ENCODE peak calls at places on chromosomes 11 and 22, in seven cellular contexts. L, J, Z, E, V, R and O are unnamed samples.

GRCh38 chr11:121318848-121319834 is 26.6 kb downstream of the SC5D start:
- DNase-seq in J (no peak), R (peak), L (no peak), V (no peak), Z (no peak), E (peak), O (peak)

GRCh38 chr11:36060926-36061325 is 117.1 kb downstream of the LDLRAD3 start:
- DNase-seq in J (no peak), L (peak), V (no peak), Z (peak), E (no peak), R (no peak), O (no peak)

GRCh38 chr11:100562102-100562501 is 125.0 kb upstream of the ARHGAP42 start:
- DNase-seq in V (no peak), J (no peak), Z (no peak), L (no peak), R (peak), E (no peak), O (no peak)

GRCh38 chr11:12721816-12722604 is 47.8 kb downstream of the TEAD1 start:
- DNase-seq in R (no peak), V (no peak), J (no peak), L (no peak), Z (no peak), E (peak), O (no peak)

GRCh38 chr11:36222755-36223635 is 66.2 kb downstream of the COMMD9 start:
- DNase-seq in L (no peak), J (no peak), V (no peak), R (no peak), Z (peak), E (no peak), O (no peak)

GRCh38 chr22:17719911-17720310 is 54.4 kb downstream of the BID start:
- DNase-seq in V (no peak), E (no peak), R (no peak), J (no peak), Z (no peak), L (no peak), O (no peak)

GRCh38 chr22:40413873-40414272 is 43.5 kb downstream of the SGSM3 start:
- DNase-seq in R (no peak), V (no peak), J (no peak), L (no peak), Z (peak), E (no peak), O (no peak)

GRCh38 chr22:49266561-49267519 is 560.8 kb downstream of the BRD1 start:
- DNase-seq in V (no peak), R (no peak), E (peak), Z (no peak), J (peak), L (no peak), O (no peak)

GRCh38 chr22:46358766-46359165 is 23.3 kb downstream of the TRMU start:
- DNase-seq in Z (no peak), V (no peak), E (no peak), R (no peak), J (no peak), L (peak), O (no peak)

GRCh38 chr11:68090706-68091105 is 30.5 kb downstream of the CHKA start:
- DNase-seq in V (no peak), Z (no peak), E (no peak), J (no peak), L (no peak), R (no peak), O (no peak)

GRCh38 chr22:20749453-20749852 is 24.5 kb upstream of the SERPIND1 start:
- DNase-seq in Z (peak), V (no peak), R (no peak), J (no peak), L (no peak), E (no peak), O (no peak)

GRCh38 chr22:38924197-38924952 is 33.0 kb upstream of the APOBEC3A start:
- DNase-seq in R (peak), J (peak), E (no peak), Z (peak), L (peak), V (peak), O (peak)

GRCh38 chr11:124839972-124840621 is 25.1 kb upstream of the ROBO3 start:
- DNase-seq in L (no peak), V (no peak), E (no peak), Z (no peak), R (no peak), J (peak), O (no peak)

GRCh38 chr11:114774599-114775365 is 96.5 kb downstream of the NXPE2 start:
- DNase-seq in V (peak), R (peak), L (no peak), E (peak), Z (no peak), J (no peak), O (no peak)

GRCh38 chr22:25908755-25909154 is 166.8 kb downstream of the MYO18B start:
- DNase-seq in L (no peak), E (no peak), J (no peak), V (no peak), Z (no peak), R (no peak), O (no peak)

GRCh38 chr11:47611240-47611863 is 17.1 kb upstream of the C1QTNF4 start:
- DNase-seq in R (no peak), J (no peak), V (no peak), Z (no peak), E (peak), L (no peak), O (no peak)
- H3K27ac ChIP-seq in R (no peak), J (no peak), V (no peak), Z (no peak), E (no peak), L (no peak), O (no peak)

DNA sequence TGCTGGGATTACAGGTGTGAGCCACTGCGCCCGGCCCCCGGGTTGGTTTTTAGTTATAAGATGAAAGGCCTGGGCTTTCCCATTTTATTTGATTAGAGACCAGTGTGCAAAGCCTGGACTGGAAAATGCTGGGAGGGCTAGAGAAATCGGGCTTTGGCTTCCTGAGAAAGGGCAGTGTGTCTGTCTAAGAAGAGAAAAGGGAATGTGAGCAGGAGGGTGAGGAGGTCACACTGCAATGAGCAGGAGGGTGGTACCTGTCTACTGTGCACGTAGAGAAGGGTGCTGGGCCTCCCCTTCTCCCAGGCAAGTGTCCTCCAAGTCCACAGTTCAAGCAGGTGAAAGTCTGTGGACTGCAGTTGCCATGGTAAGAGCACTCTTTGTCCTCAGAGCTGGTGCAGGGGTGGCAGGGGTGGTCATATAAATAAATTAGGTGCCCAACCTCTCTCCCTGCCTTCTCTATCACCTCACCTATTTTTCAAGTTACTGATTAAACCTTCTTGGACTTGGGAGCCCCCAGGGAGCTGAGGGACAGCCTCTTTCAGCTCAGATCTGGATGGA is 30.8 kb downstream of the SLC5A1 start:
- DNase-seq in V (no peak), J (no peak), Z (no peak), R (no peak), E (no peak), L (no peak), O (no peak)
- H3K27ac ChIP-seq in V (no peak), J (no peak), Z (no peak), R (no peak), E (no peak), L (no peak), O (no peak)

DNA sequence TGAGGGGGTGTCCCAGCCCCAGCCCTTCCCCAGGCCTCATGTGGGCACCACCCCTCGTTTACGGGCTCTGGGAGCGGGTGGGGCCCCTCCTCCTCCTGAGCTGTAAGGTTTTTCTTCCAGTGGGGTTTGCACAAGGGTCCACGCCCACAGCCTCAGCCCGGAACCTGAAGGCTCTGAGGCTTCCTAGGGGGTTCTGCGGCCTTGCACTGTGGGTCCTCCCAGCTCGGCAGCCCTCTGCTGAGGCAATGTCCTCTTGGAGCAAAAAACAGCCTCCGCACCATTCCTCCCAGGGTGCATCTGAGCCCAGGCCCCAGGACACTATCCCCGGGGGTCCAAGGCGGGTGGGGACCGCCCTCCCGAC is 14.1 kb downstream of the H19 start:
- DNase-seq in V (no peak), E (peak), R (no peak), Z (peak), J (no peak), L (no peak), O (no peak)
- H3K27ac ChIP-seq in V (no peak), E (no peak), R (no peak), Z (no peak), J (no peak), L (no peak), O (no peak)

GRCh38 chr11:9692696-9693095 is 28.8 kb downstream of the SWAP70 start:
- DNase-seq in J (no peak), V (no peak), R (no peak), Z (no peak), L (no peak), E (no peak), O (no peak)
- H3K27ac ChIP-seq in J (no peak), V (no peak), R (no peak), Z (peak), L (no peak), E (no peak), O (no peak)